ENCODE peak calls at places on chromosomes 1 and 21, in eight cellular contexts. O is activated CD4-positive, alpha-beta T cell treated with anti-CD3 and anti-CD28 coated beads for 24 hours; H is stimulated activated CD8-positive, alpha-beta memory T cell treated with anti-CD3 and anti-CD28 coated beads, Interleukin-4, amount 100 ng/mL, for 1 hour; P is NCI-H1105; Z is PC-3; W is effector CD4-positive, alpha-beta T cell; S is stomach; Y is activated T-helper 1 cell treated with Interleukin-2 at 50 U/mL for 16 hours. J is an unnamed sample.

GRCh38 chr1:48114596-48115384 is 107.7 kb upstream of the SLC5A9 start:
- DNase-seq in W (no peak), H (no peak), O (no peak), Z (no peak), Y (no peak), P (no peak), S (no peak), J (no peak)

GRCh38 chr21:17513214-17514123 is 626 bp downstream of the CXADR start:
- DNase-seq in Y (peak), O (no peak), S (peak), W (peak), P (peak), Z (peak), H (no peak), J (no peak)

GRCh38 chr21:33395866-33396265 is 7.3 kb upstream of the IFNGR2 start:
- DNase-seq in P (no peak), H (no peak), W (no peak), O (no peak), S (no peak), Y (no peak), Z (no peak), J (peak)

GRCh38 chr1:54487571-54488050 is 60.4 kb upstream of the ACOT11 start:
- DNase-seq in Z (peak), Y (no peak), W (no peak), P (no peak), O (no peak), S (no peak), H (no peak), J (no peak)

GRCh38 chr1:235127774-235128452 is 724 bp downstream of the TOMM20 start:
- DNase-seq in S (no peak), Z (no peak), W (no peak), P (no peak), H (no peak), O (no peak), Y (no peak), J (no peak)

GRCh38 chr1:38221006-38221649 is 174.5 kb upstream of the POU3F1 start:
- DNase-seq in Z (no peak), Y (no peak), W (no peak), S (no peak), H (no peak), O (no peak), P (no peak), J (no peak)

GRCh38 chr1:111867868-111868440 is 112.3 kb downstream of the DDX20 start:
- DNase-seq in W (no peak), Z (no peak), S (no peak), P (no peak), O (no peak), H (no peak), Y (no peak), J (no peak)

GRCh38 chr1:165633624-165634023 is 2.6 kb downstream of the MGST3 start:
- DNase-seq in O (no peak), Z (peak), P (no peak), W (no peak), S (no peak), H (no peak), Y (no peak), J (peak)

GRCh38 chr1:44405804-44406743 is 1.0 kb downstream of the RNF220 start:
- DNase-seq in S (no peak), W (no peak), P (no peak), H (no peak), Y (no peak), Z (peak), O (no peak), J (no peak)

GRCh38 chr1:86991549-86992186 is 77.2 kb downstream of the HS2ST1 start:
- DNase-seq in P (no peak), S (no peak), O (no peak), W (no peak), Y (no peak), Z (no peak), H (no peak), J (no peak)

GRCh38 chr1:72230746-72231145 is 51.6 kb downstream of the NEGR1 start:
- DNase-seq in Z (peak), H (no peak), S (no peak), Y (no peak), O (no peak), W (no peak), P (no peak), J (peak)

GRCh38 chr1:245894843-245895242 is 612.2 kb downstream of the SMYD3 start:
- DNase-seq in W (no peak), S (no peak), P (no peak), H (no peak), O (no peak), Y (no peak), Z (no peak), J (peak)

GRCh38 chr1:202158810-202159533 is 1.4 kb downstream of the PTPN7 start:
- DNase-seq in Z (no peak), S (no peak), Y (no peak), O (no peak), P (no peak), W (no peak), H (no peak), J (no peak)

GRCh38 chr1:222784916-222785315 is 29.9 kb upstream of the DISP1 start:
- DNase-seq in Z (peak), O (no peak), W (no peak), S (no peak), Y (no peak), H (no peak), P (peak), J (no peak)

GRCh38 chr21:29637126-29637525 is 302.7 kb downstream of the GRIK1 start:
- DNase-seq in Z (no peak), H (no peak), S (no peak), P (no peak), W (no peak), Y (no peak), O (no peak), J (no peak)

GRCh38 chr1:51463561-51463960 is 55.5 kb downstream of the EPS15 start:
- DNase-seq in P (no peak), Y (no peak), W (no peak), H (no peak), S (no peak), O (no peak), Z (no peak), J (no peak)

GRCh38 chr1:119372493-119373086 is 4.0 kb downstream of the HAO2 start:
- DNase-seq in H (no peak), Z (peak), S (no peak), P (peak), O (no peak), Y (no peak), W (no peak), J (peak)

GRCh38 chr1:111286912-111287311 is 3.7 kb upstream of the CHIA start:
- DNase-seq in S (no peak), Z (no peak), H (no peak), Y (no peak), O (no peak), W (no peak), P (no peak), J (no peak)

GRCh38 chr1:60924964-60925798 is 157.2 kb upstream of the NFIA start:
- DNase-seq in H (no peak), S (no peak), W (no peak), Y (no peak), O (no peak), Z (no peak), P (peak), J (no peak)

GRCh38 chr21:30676737-30677136 is 34.1 kb downstream of the KRTAP20-3 start:
- DNase-seq in W (no peak), O (no peak), P (no peak), S (no peak), Y (no peak), H (no peak), Z (peak), J (no peak)

GRCh38 chr1:96234299-96234698 is 487.3 kb upstream of the PTBP2 start:
- DNase-seq in W (no peak), H (no peak), O (no peak), P (peak), S (peak), Z (peak), Y (no peak), J (peak)

GRCh38 chr1:107739183-107739582 is 225.8 kb downstream of the VAV3 start:
- DNase-seq in P (no peak), Y (no peak), O (no peak), H (no peak), W (no peak), Z (no peak), S (no peak), J (no peak)

GRCh38 chr1:236608930-236609726 is 4.8 kb upstream of the HEATR1 start:
- DNase-seq in H (no peak), O (no peak), S (peak), P (peak), W (no peak), Z (peak), Y (no peak), J (peak)

GRCh38 chr1:111275079-111275478 is 15.6 kb upstream of the CHIA start:
- DNase-seq in H (no peak), Z (peak), Y (no peak), W (no peak), S (no peak), P (no peak), O (no peak), J (peak)

J was measured in HT1080.